ENCODE peak calls at places on chromosomes 16 and 17, in eight cellular contexts. One of them, this sample, is unnamed.

GRCh38 chr16:11401161-11402050 is 56.1 kb downstream of the RMI2 start:
- DNase-seq in endothelial cell of umbilical vein: no peak
- DNase-seq in spleen: peak
- DNase-seq in stomach: peak
- DNase-seq in K562: no peak
- DNase-seq in suprapubic skin: no peak
- DNase-seq in GM12892: peak
- DNase-seq in prostate gland: no peak
- DNase-seq in this sample: peak

GRCh38 chr17:1158879-1159278 is 20.9 kb downstream of the ABR start:
- DNase-seq in endothelial cell of umbilical vein: no peak
- DNase-seq in spleen: no peak
- DNase-seq in stomach: no peak
- DNase-seq in K562: no peak
- DNase-seq in suprapubic skin: no peak
- DNase-seq in GM12892: no peak
- DNase-seq in prostate gland: no peak
- DNase-seq in this sample: no peak

GRCh38 chr17:77164483-77165030 is 23.8 kb downstream of the SEC14L1 start:
- DNase-seq in endothelial cell of umbilical vein: peak
- DNase-seq in spleen: no peak
- DNase-seq in stomach: no peak
- DNase-seq in K562: no peak
- DNase-seq in suprapubic skin: no peak
- DNase-seq in GM12892: no peak
- DNase-seq in prostate gland: no peak
- DNase-seq in this sample: no peak

GRCh38 chr17:6523330-6523729 is 33.0 kb downstream of the PITPNM3 start:
- DNase-seq in endothelial cell of umbilical vein: no peak
- DNase-seq in spleen: no peak
- DNase-seq in stomach: no peak
- DNase-seq in K562: no peak
- DNase-seq in suprapubic skin: no peak
- DNase-seq in GM12892: no peak
- DNase-seq in prostate gland: no peak
- DNase-seq in this sample: peak

GRCh38 chr16:68452176-68452575 is 3.9 kb upstream of the SMPD3 start:
- DNase-seq in endothelial cell of umbilical vein: no peak
- DNase-seq in spleen: no peak
- DNase-seq in stomach: no peak
- DNase-seq in K562: no peak
- DNase-seq in suprapubic skin: no peak
- DNase-seq in GM12892: no peak
- DNase-seq in prostate gland: no peak
- DNase-seq in this sample: no peak

GRCh38 chr16:84677849-84678248 is 22.0 kb upstream of the USP10 start:
- DNase-seq in endothelial cell of umbilical vein: no peak
- DNase-seq in spleen: peak
- DNase-seq in stomach: no peak
- DNase-seq in K562: no peak
- DNase-seq in suprapubic skin: no peak
- DNase-seq in GM12892: no peak
- DNase-seq in prostate gland: no peak
- DNase-seq in this sample: peak

GRCh38 chr17:31561469-31562412 is 170.3 kb downstream of the RAB11FIP4 start:
- DNase-seq in endothelial cell of umbilical vein: peak
- DNase-seq in spleen: no peak
- DNase-seq in stomach: no peak
- DNase-seq in K562: no peak
- DNase-seq in suprapubic skin: no peak
- DNase-seq in GM12892: no peak
- DNase-seq in prostate gland: no peak
- DNase-seq in this sample: no peak

GRCh38 chr17:57215317-57215716 is 41.0 kb upstream of the MSI2 start:
- DNase-seq in endothelial cell of umbilical vein: peak
- DNase-seq in spleen: no peak
- DNase-seq in stomach: peak
- DNase-seq in K562: no peak
- DNase-seq in suprapubic skin: no peak
- DNase-seq in GM12892: no peak
- DNase-seq in prostate gland: peak
- DNase-seq in this sample: no peak

GRCh38 chr17:79482719-79483118 is 128.1 kb downstream of the RBFOX3 start:
- DNase-seq in endothelial cell of umbilical vein: no peak
- DNase-seq in spleen: no peak
- DNase-seq in stomach: no peak
- DNase-seq in K562: no peak
- DNase-seq in suprapubic skin: no peak
- DNase-seq in GM12892: no peak
- DNase-seq in prostate gland: no peak
- DNase-seq in this sample: no peak

GRCh38 chr16:70738083-70738977 is 52.5 kb upstream of the MTSS2 start:
- DNase-seq in endothelial cell of umbilical vein: peak
- DNase-seq in spleen: no peak
- DNase-seq in stomach: peak
- DNase-seq in K562: peak
- DNase-seq in suprapubic skin: no peak
- DNase-seq in GM12892: peak
- DNase-seq in prostate gland: peak
- DNase-seq in this sample: peak

GRCh38 chr16:19153876-19154275 is 14.2 kb upstream of the SYT17 start:
- DNase-seq in endothelial cell of umbilical vein: no peak
- DNase-seq in spleen: no peak
- DNase-seq in stomach: no peak
- DNase-seq in K562: peak
- DNase-seq in suprapubic skin: no peak
- DNase-seq in GM12892: no peak
- DNase-seq in prostate gland: no peak
- DNase-seq in this sample: no peak

GRCh38 chr16:73062640-73063283 is 14.8 kb upstream of the ZFHX3 start:
- DNase-seq in endothelial cell of umbilical vein: no peak
- DNase-seq in spleen: no peak
- DNase-seq in stomach: no peak
- DNase-seq in K562: no peak
- DNase-seq in suprapubic skin: no peak
- DNase-seq in GM12892: no peak
- DNase-seq in prostate gland: no peak
- DNase-seq in this sample: peak
- TF ChIP-seq POLR2AphosphoS5 in endothelial cell of umbilical vein: no peak
- TF ChIP-seq POLR2AphosphoS5 in spleen: no peak
- TF ChIP-seq POLR2AphosphoS5 in stomach: no peak
- TF ChIP-seq POLR2AphosphoS5 in K562: no peak
- TF ChIP-seq POLR2AphosphoS5 in suprapubic skin: no peak
- TF ChIP-seq POLR2AphosphoS5 in GM12892: no peak
- TF ChIP-seq POLR2AphosphoS5 in prostate gland: no peak
- TF ChIP-seq POLR2AphosphoS5 in this sample: no peak

DNA sequence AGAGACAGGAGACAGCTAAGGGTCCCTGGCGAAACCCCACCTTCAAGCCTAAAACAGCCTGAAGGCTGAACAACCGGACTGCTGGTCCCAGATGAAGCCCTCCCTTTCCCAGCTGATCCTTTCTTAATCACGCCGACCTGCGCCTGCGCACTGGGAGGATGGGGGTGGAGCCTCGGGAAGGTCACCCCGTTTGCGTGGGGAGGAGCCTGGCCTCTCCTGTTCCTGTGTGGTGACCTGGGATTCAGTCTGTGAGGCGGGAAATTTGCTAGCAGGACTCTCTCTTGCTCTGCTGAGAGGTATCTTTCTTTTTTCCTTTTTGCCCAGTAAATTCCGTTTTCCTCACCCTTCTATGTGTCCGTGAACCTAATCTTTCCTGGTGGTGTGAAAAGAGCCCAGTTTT is 9.6 kb downstream of the FAM20A start:
- DNase-seq in endothelial cell of umbilical vein: peak
- DNase-seq in spleen: no peak
- DNase-seq in stomach: no peak
- DNase-seq in K562: peak
- DNase-seq in suprapubic skin: no peak
- DNase-seq in GM12892: no peak
- DNase-seq in prostate gland: no peak
- DNase-seq in this sample: no peak
- TF ChIP-seq POLR2A in endothelial cell of umbilical vein: no peak
- TF ChIP-seq POLR2A in spleen: no peak
- TF ChIP-seq POLR2A in stomach: no peak
- TF ChIP-seq POLR2A in K562: no peak
- TF ChIP-seq POLR2A in suprapubic skin: no peak
- TF ChIP-seq POLR2A in GM12892: no peak
- TF ChIP-seq POLR2A in prostate gland: no peak
- TF ChIP-seq POLR2A in this sample: no peak

GRCh38 chr16:57923418-57923817 is 47.5 kb downstream of the CNGB1 start:
- DNase-seq in endothelial cell of umbilical vein: no peak
- DNase-seq in spleen: no peak
- DNase-seq in stomach: no peak
- DNase-seq in K562: no peak
- DNase-seq in suprapubic skin: no peak
- DNase-seq in GM12892: no peak
- DNase-seq in prostate gland: no peak
- DNase-seq in this sample: no peak

GRCh38 chr16:57918994-57919393 is 51.9 kb downstream of the CNGB1 start:
- DNase-seq in endothelial cell of umbilical vein: no peak
- DNase-seq in spleen: no peak
- DNase-seq in stomach: no peak
- DNase-seq in K562: no peak
- DNase-seq in suprapubic skin: no peak
- DNase-seq in GM12892: no peak
- DNase-seq in prostate gland: no peak
- DNase-seq in this sample: no peak

GRCh38 chr16:57918444-57918843 is 52.5 kb downstream of the CNGB1 start:
- DNase-seq in endothelial cell of umbilical vein: no peak
- DNase-seq in spleen: no peak
- DNase-seq in stomach: no peak
- DNase-seq in K562: no peak
- DNase-seq in suprapubic skin: no peak
- DNase-seq in GM12892: no peak
- DNase-seq in prostate gland: no peak
- DNase-seq in this sample: no peak

GRCh38 chr16:57920891-57921240 is 50.1 kb downstream of the CNGB1 start:
- DNase-seq in endothelial cell of umbilical vein: no peak
- DNase-seq in spleen: no peak
- DNase-seq in stomach: no peak
- DNase-seq in K562: no peak
- DNase-seq in suprapubic skin: no peak
- DNase-seq in GM12892: no peak
- DNase-seq in prostate gland: no peak
- DNase-seq in this sample: no peak

GRCh38 chr16:57920215-57920890 is 50.6 kb downstream of the CNGB1 start:
- DNase-seq in endothelial cell of umbilical vein: no peak
- DNase-seq in spleen: no peak
- DNase-seq in stomach: no peak
- DNase-seq in K562: no peak
- DNase-seq in suprapubic skin: no peak
- DNase-seq in GM12892: no peak
- DNase-seq in prostate gland: no peak
- DNase-seq in this sample: no peak
- TF ChIP-seq POLR2AphosphoS5 in endothelial cell of umbilical vein: no peak
- TF ChIP-seq POLR2AphosphoS5 in spleen: no peak
- TF ChIP-seq POLR2AphosphoS5 in stomach: no peak
- TF ChIP-seq POLR2AphosphoS5 in K562: no peak
- TF ChIP-seq POLR2AphosphoS5 in suprapubic skin: no peak
- TF ChIP-seq POLR2AphosphoS5 in GM12892: no peak
- TF ChIP-seq POLR2AphosphoS5 in prostate gland: no peak
- TF ChIP-seq POLR2AphosphoS5 in this sample: no peak

GRCh38 chr16:4846503-4846900 is 586 bp downstream of the GLYR1 start:
- DNase-seq in endothelial cell of umbilical vein: peak
- DNase-seq in spleen: peak
- DNase-seq in stomach: peak
- DNase-seq in K562: no peak
- DNase-seq in suprapubic skin: peak
- DNase-seq in GM12892: peak
- DNase-seq in prostate gland: peak
- DNase-seq in this sample: peak
- TF ChIP-seq POLR2A in endothelial cell of umbilical vein: peak
- TF ChIP-seq POLR2A in spleen: no peak
- TF ChIP-seq POLR2A in stomach: no peak
- TF ChIP-seq POLR2A in K562: no peak
- TF ChIP-seq POLR2A in suprapubic skin: no peak
- TF ChIP-seq POLR2A in GM12892: no peak
- TF ChIP-seq POLR2A in prostate gland: peak
- TF ChIP-seq POLR2A in this sample: no peak

DNA sequence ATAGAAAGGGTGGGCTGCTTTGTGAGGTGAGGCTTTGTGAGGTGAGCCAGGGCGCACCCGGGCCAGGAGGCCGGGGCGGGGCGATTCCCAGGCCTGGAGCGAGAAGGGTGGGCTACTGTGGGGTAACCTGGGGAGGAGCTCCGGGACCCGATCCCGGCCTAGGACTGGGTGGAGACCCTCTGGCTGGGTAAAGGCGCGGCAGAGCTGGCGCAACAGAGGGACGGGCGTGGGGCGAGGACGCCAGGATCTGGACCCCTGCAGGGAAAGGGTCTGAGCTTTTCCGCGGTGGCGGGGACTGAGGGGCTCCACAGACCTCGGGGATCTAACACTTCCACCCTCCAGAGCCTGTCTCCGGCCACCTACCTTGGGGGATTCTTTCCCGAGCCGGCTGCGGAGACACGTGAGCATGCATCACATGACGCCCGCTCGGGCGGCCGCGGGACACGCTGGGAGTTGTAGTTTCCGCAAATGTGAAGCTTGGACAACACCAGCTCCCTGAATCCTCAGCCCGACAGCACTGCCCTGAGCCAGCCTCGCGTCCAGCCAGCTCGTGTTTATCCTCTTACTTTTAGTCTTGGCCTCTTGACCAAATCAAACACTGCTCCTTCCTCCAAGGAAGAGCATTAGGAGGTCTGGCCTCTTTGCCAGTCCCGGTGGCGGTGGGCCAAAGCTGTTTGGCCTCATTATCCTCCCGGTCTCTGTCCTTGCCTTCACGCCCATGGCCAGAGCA is at the start of gene SLC38A7:
- DNase-seq in endothelial cell of umbilical vein: peak
- DNase-seq in spleen: peak
- DNase-seq in stomach: peak
- DNase-seq in K562: peak
- DNase-seq in suprapubic skin: peak
- DNase-seq in GM12892: peak
- DNase-seq in prostate gland: peak
- DNase-seq in this sample: peak
- TF ChIP-seq POLR2AphosphoS5 in endothelial cell of umbilical vein: peak
- TF ChIP-seq POLR2AphosphoS5 in spleen: peak
- TF ChIP-seq POLR2AphosphoS5 in stomach: peak
- TF ChIP-seq POLR2AphosphoS5 in K562: peak
- TF ChIP-seq POLR2AphosphoS5 in suprapubic skin: no peak
- TF ChIP-seq POLR2AphosphoS5 in GM12892: no peak
- TF ChIP-seq POLR2AphosphoS5 in prostate gland: peak
- TF ChIP-seq POLR2AphosphoS5 in this sample: no peak

DNA sequence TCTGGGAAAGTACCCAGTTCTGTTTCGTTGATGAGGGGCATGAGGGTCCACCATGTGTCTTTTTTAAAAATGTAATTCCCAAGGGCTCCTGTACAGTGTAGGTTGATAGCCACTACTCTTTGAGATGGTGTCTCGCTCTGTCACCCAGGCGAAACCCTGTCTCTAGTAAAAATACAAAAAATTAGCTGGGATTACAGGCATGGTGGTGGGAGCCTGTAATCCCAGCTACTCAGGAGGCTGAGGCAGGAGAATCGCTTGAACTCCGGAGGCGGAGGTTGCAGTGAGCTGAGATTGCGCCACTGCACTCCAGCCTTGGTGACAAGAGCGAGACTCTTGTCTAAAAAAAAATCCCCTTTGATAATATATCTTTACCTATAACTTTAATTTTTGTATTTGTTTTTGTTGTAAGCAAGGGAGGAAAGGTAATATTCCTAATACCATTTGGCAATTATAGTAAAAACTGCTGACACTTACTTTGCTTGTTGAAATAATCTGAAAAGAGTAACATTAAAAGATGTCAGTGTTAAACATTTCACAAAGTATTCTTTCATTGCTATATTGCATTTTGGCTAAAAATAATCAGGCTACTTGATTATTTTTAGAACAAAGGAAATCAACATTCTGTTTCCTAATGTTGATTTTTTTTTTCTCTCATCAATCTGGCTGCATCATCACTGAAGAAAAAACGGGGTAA is 11.8 kb downstream of the KPNA2 start:
- DNase-seq in endothelial cell of umbilical vein: no peak
- DNase-seq in spleen: no peak
- DNase-seq in stomach: no peak
- DNase-seq in K562: no peak
- DNase-seq in suprapubic skin: no peak
- DNase-seq in GM12892: no peak
- DNase-seq in prostate gland: no peak
- DNase-seq in this sample: no peak
- TF ChIP-seq POLR2A in endothelial cell of umbilical vein: no peak
- TF ChIP-seq POLR2A in spleen: no peak
- TF ChIP-seq POLR2A in stomach: no peak
- TF ChIP-seq POLR2A in K562: peak
- TF ChIP-seq POLR2A in suprapubic skin: no peak
- TF ChIP-seq POLR2A in GM12892: peak
- TF ChIP-seq POLR2A in prostate gland: no peak
- TF ChIP-seq POLR2A in this sample: no peak

This sample was measured in sigmoid colon.